ENCODE peak calls at places on chromosome 13, in four cellular contexts. F is GM12878, O is A549, U is K562. N is an unnamed sample.
A peak's percentile ranks its signal among the peaks of the same experiment; 100 is the strongest.

GRCh38 chr13:35475131-35475959 is 1.1 kb downstream of the MAB21L1 start:
- DNase-seq in F (no peak), O (no peak), U (no peak), N (peak; percentile 16)

GRCh38 chr13:31372454-31372853 is 172.7 kb downstream of the B3GLCT start:
- DNase-seq in F (no peak), O (no peak), U (no peak), N (no peak)

GRCh38 chr13:110756268-110756667 is 42.8 kb downstream of the ING1 start:
- DNase-seq in F (no peak), O (peak; percentile 14), U (no peak), N (peak; percentile 95)

GRCh38 chr13:59112375-59112774 is 1051.4 kb downstream of the DIAPH3 start:
- DNase-seq in F (no peak), O (peak; percentile 1), U (no peak), N (peak; percentile 99)

GRCh38 chr13:97798836-97799235 is 154.6 kb upstream of the IPO5 start:
- DNase-seq in F (no peak), O (no peak), U (no peak), N (peak; percentile 15)

GRCh38 chr13:30806784-30807183 is 71.4 kb downstream of the ALOX5AP start:
- DNase-seq in F (no peak), O (peak; percentile 13), U (no peak), N (peak; percentile 88)

GRCh38 chr13:75830842-75831241 is 194.7 kb downstream of the LMO7 start:
- DNase-seq in F (no peak), O (no peak), U (no peak), N (peak; percentile 78)

GRCh38 chr13:112572408-112572807 is 15.5 kb downstream of the TUBGCP3 start:
- DNase-seq in F (no peak), O (no peak), U (no peak), N (peak; percentile 18)

GRCh38 chr13:95457294-95457693 is 95.2 kb upstream of the CLDN10 start:
- DNase-seq in F (peak; percentile 89), O (no peak), U (no peak), N (peak; percentile 10)

GRCh38 chr13:114102521-114103288 is 29.7 kb downstream of the RASA3 start:
- DNase-seq in F (no peak), O (no peak), U (no peak), N (no peak)

GRCh38 chr13:110944121-110944967 is 29.5 kb upstream of the ANKRD10 start:
- DNase-seq in F (no peak), O (peak; percentile 65), U (peak; percentile 39), N (peak; percentile 69)

GRCh38 chr13:37648604-37649003 is 50.0 kb upstream of the POSTN start:
- DNase-seq in F (no peak), O (no peak), U (no peak), N (peak; percentile 88)

GRCh38 chr13:66723606-66724005 is 506.5 kb downstream of the PCDH9 start:
- DNase-seq in F (no peak), O (no peak), U (no peak), N (no peak)

GRCh38 chr13:18946738-18947137 is 234.9 kb downstream of the TUBA3C start:
- DNase-seq in F (no peak), O (no peak), U (no peak), N (no peak)

GRCh38 chr13:30142502-30143211 is 164.7 kb downstream of the KATNAL1 start:
- DNase-seq in F (no peak), O (peak; percentile 39), U (no peak), N (peak; percentile 99)

GRCh38 chr13:111625526-111626315 is 305.3 kb downstream of the TEX29 start:
- DNase-seq in F (no peak), O (no peak), U (no peak), N (no peak)

GRCh38 chr13:26977541-26977940 is 194.1 kb downstream of the USP12 start:
- DNase-seq in F (no peak), O (no peak), U (no peak), N (peak; percentile 49)

GRCh38 chr13:61414686-61415664 is 674 bp downstream of the PCDH20 start:
- DNase-seq in F (no peak), O (peak; percentile 7), U (no peak), N (no peak)

GRCh38 chr13:29591310-29591709 is 4.2 kb downstream of the SLC7A1 start:
- DNase-seq in F (no peak), O (no peak), U (no peak), N (peak; percentile 58)

GRCh38 chr13:45102136-45102802 is 18.0 kb upstream of the GTF2F2 start:
- DNase-seq in F (no peak), O (no peak), U (no peak), N (peak; percentile 55)
- TF ChIP-seq ELK1 in F (no peak), O (no peak), U (no peak), N (no peak)

GRCh38 chr13:46374710-46375109 is 12.3 kb downstream of the RUBCNL start:
- DNase-seq in F (no peak), O (no peak), U (no peak), N (no peak)

GRCh38 chr13:46380242-46380641 is 6.8 kb downstream of the RUBCNL start:
- DNase-seq in F (no peak), O (no peak), U (no peak), N (no peak)

GRCh38 chr13:46378411-46378810 is 8.6 kb downstream of the RUBCNL start:
- DNase-seq in F (no peak), O (no peak), U (no peak), N (no peak)

GRCh38 chr13:46373623-46374022 is 13.4 kb downstream of the RUBCNL start:
- DNase-seq in F (no peak), O (no peak), U (no peak), N (no peak)

DNA sequence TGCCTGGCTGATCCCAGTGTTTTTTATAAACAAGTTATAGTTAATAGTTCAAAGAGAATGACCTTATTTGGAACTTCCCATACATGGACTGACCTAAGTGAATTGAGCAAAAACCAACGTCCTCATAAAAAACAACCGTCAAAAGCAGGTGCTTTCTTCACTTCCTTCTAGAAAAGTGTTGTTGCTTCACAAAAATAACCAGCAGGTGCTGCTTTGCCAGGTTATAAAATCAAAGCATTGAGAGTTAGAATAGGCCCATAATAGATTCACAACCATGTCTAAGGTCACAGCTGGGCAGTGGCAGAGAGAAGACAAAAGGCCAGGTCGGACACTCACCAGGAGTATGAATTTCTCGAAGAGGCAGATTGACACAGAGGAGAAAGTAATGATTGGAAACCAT is 9.5 kb downstream of the RUBCNL start:
- DNase-seq in F (no peak), O (no peak), U (no peak), N (no peak)
- TF ChIP-seq ELK1 in F (peak; percentile 68), O (no peak), U (no peak), N (no peak)

GRCh38 chr13:33277946-33278345 is 7.6 kb downstream of the STARD13 start:
- DNase-seq in F (no peak), O (no peak), U (no peak), N (no peak)

GRCh38 chr13:33276581-33276980 is 9.0 kb downstream of the STARD13 start:
- DNase-seq in F (no peak), O (no peak), U (no peak), N (no peak)

GRCh38 chr13:33277351-33277750 is 8.2 kb downstream of the STARD13 start:
- DNase-seq in F (no peak), O (no peak), U (no peak), N (no peak)

GRCh38 chr13:33274264-33274663 is 11.3 kb downstream of the STARD13 start:
- DNase-seq in F (no peak), O (no peak), U (no peak), N (no peak)

DNA sequence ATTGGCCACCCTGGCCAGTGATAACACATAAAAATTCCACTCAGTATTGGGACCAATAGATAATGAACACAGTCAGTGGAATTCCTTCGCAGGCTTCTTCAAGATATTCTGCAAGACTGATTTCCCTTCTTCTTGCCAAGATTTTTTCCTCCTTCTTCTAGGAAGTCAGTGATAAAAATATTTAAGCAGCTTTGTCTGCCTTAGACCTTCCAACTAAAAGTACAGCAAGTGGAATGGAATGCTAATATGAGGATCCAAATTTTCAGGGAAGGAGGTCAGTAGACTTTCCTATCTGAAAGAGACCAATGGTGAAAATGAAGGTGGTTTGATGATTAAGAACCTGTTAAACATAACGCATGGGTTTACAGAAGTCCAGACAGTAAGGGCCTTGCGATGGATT is 9.6 kb downstream of the STARD13 start:
- DNase-seq in F (no peak), O (no peak), U (no peak), N (peak; percentile 76)
- TF ChIP-seq ELK1 in F (no peak), O (no peak), U (no peak), N (no peak)

GRCh38 chr13:102035969-102036368 is 365.9 kb downstream of the FGF14 start:
- DNase-seq in F (no peak), O (no peak), U (no peak), N (no peak)

GRCh38 chr13:102041544-102041943 is 360.3 kb downstream of the FGF14 start:
- DNase-seq in F (no peak), O (no peak), U (no peak), N (no peak)

GRCh38 chr13:102039264-102039663 is 362.6 kb downstream of the FGF14 start:
- DNase-seq in F (no peak), O (no peak), U (no peak), N (no peak)

GRCh38 chr13:102040812-102041211 is 361.0 kb downstream of the FGF14 start:
- DNase-seq in F (no peak), O (no peak), U (no peak), N (no peak)

DNA sequence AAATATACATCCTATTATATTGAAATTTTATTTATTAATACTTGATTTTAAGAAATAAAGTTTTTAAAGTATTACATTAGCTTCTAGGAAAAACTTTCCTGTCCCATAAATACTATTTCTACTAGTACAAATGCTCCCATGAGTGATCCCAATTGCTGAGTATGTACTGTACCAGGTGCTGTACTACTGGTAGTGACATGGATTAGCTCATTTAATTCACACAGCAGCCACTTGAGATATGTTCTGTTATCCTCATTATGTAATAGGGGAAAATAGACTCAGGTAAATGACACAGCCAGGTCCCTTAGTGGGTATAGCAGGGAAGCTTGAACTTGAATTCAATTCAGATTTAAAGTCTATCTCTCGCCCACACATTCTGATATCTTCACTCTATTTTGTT is 363.1 kb downstream of the FGF14 start:
- DNase-seq in F (no peak), O (no peak), U (no peak), N (no peak)
- TF ChIP-seq ELK1 in F (no peak), O (no peak), U (no peak), N (no peak)

DNA sequence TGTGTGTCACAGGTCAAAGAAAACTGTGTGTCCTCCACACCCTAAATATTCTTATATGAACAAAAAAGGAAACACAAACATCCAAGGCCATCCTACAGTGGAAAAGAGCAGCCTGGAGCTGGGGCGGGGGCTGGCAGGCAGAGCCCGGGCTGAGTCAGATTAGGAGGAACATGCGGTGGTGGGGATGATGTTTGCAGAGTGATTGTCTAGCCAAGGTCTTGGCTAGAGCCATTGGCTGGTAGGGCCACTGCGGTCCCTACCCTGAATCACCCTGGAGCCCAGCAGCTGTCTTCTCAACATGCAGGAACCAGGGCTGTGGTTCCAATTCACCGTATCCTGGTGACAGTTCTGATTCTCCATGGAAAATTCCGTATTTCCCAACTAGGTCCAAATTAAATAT is 439.5 kb downstream of the FGF9 start:
- DNase-seq in F (no peak), O (no peak), U (no peak), N (no peak)
- TF ChIP-seq ELK1 in F (no peak), O (no peak), U (no peak), N (no peak)

DNA sequence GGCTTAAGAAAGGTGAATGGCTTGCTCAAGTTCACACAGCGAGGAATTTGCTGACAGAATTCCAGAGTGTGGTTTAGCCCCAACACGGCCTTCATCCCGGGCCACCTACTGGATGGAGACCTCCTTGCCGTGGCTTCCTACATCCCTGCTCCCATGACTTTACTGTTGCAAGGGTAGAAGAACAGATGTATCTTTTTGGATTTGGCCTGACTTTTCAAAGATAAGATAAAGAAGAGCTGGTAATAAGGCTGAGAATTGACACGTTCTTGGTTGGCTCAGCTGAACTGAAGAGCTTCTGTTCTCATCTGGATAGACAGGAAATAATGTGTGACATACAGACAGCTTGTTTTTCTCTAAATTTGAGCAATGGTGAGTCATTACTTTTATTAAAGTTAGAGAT is 113.1 kb downstream of the KLF5 start:
- DNase-seq in F (no peak), O (no peak), U (no peak), N (peak; percentile 46)
- TF ChIP-seq ELK1 in F (no peak), O (no peak), U (no peak), N (no peak)

GRCh38 chr13:99203601-99204579 is 3.2 kb downstream of the UBAC2 start:
- DNase-seq in F (no peak), O (no peak), U (no peak), N (no peak)
- TF ChIP-seq ELK1 in F (no peak), O (no peak), U (no peak), N (no peak)

N was measured in IMR-90.